ENCODE peak calls at places on chromosomes 6 and 20, in ten cellular contexts. J is colonic mucosa; Z is AG04449; X is stimulated activated CD8-positive, alpha-beta memory T cell treated with anti-CD3 and anti-CD28 coated beads, Interleukin-7, amount 100 ng/mL, for 4 hours; K is NCI-H774; T is AG08395; H is transverse colon; S is NCI-H2081; V is T-helper 2 cell; B is Ammon's horn. E is an unnamed sample.
A peak's percentile ranks its signal among the peaks of the same experiment; 100 is the strongest.

GRCh38 chr20:13288357-13288756 is 67.3 kb downstream of the ISM1 start:
- DNase-seq in B (no peak), H (no peak), T (no peak), Z (no peak), S (no peak), J (no peak), X (no peak), K (no peak), V (no peak), E (no peak)

GRCh38 chr6:134436950-134437349 is 119.0 kb upstream of the SGK1 start:
- DNase-seq in K (no peak), Z (no peak), T (peak; percentile 21), J (no peak), B (no peak), H (no peak), X (no peak), S (no peak), V (no peak), E (no peak)

GRCh38 chr6:42618686-42619085 is 54.9 kb downstream of the UBR2 start:
- DNase-seq in H (no peak), J (no peak), Z (peak; percentile 29), T (peak; percentile 56), S (no peak), X (no peak), B (peak; percentile 25), V (no peak), K (no peak), E (no peak)

GRCh38 chr20:33392016-33392415 is 9.3 kb downstream of the CDK5RAP1 start:
- DNase-seq in X (no peak), B (no peak), T (peak; percentile 96), Z (peak; percentile 87), K (no peak), J (no peak), S (no peak), H (no peak), V (no peak), E (no peak)

GRCh38 chr6:42911171-42912021 is 4.5 kb upstream of the PTCRA start:
- DNase-seq in B (no peak), J (no peak), T (no peak), V (no peak), Z (no peak), H (no peak), X (no peak), K (no peak), S (no peak), E (no peak)

GRCh38 chr20:25054995-25055629 is 2.8 kb downstream of the ACSS1 start:
- DNase-seq in V (no peak), Z (no peak), S (no peak), H (peak; percentile 13), B (no peak), K (no peak), X (no peak), T (peak; percentile 70), J (no peak), E (peak; percentile 24)

GRCh38 chr20:856361-856775 is 22.9 kb downstream of the FAM110A start:
- DNase-seq in J (no peak), B (no peak), K (no peak), T (peak; percentile 77), Z (no peak), X (peak; percentile 36), S (no peak), H (no peak), V (peak; percentile 21), E (no peak)

GRCh38 chr6:25476126-25476525 is 175.9 kb upstream of the SCGN start:
- DNase-seq in J (no peak), B (no peak), X (no peak), K (no peak), S (no peak), V (no peak), T (peak; percentile 9), H (no peak), Z (no peak), E (no peak)

GRCh38 chr6:142786476-142786875 is 158.5 kb downstream of the HIVEP2 start:
- DNase-seq in Z (no peak), H (no peak), K (no peak), X (no peak), S (no peak), J (no peak), T (no peak), V (no peak), B (no peak), E (no peak)

GRCh38 chr20:25525857-25526256 is 59.5 kb downstream of the NINL start:
- DNase-seq in T (peak; percentile 98), J (no peak), Z (peak; percentile 94), V (no peak), K (no peak), S (no peak), B (no peak), X (no peak), H (no peak), E (no peak)

E was measured in stomach.